ENCODE peak calls at places on chromosomes 7 and 10, in four cellular contexts. One of them, this sample, is unnamed.
A peak's percentile ranks its signal among the peaks of the same experiment; 100 is the strongest.

GRCh38 chr10:70850097-70850496 is 34.3 kb downstream of the SGPL1 start:
- DNase-seq in IMR-90: peak; percentile 29
- DNase-seq in H9: no peak
- DNase-seq in mesendoderm: no peak
- DNase-seq in this sample: no peak

GRCh38 chr10:130455791-130456190 is 319.6 kb downstream of the GLRX3 start:
- DNase-seq in IMR-90: no peak
- DNase-seq in H9: peak; percentile 4
- DNase-seq in mesendoderm: no peak
- DNase-seq in this sample: peak; percentile 14

GRCh38 chr10:90988802-90989201 is 67.9 kb upstream of the ANKRD1 start:
- DNase-seq in IMR-90: no peak
- DNase-seq in H9: no peak
- DNase-seq in mesendoderm: no peak
- DNase-seq in this sample: no peak

GRCh38 chr10:84545651-84546050 is 217.3 kb downstream of the CCSER2 start:
- DNase-seq in IMR-90: no peak
- DNase-seq in H9: no peak
- DNase-seq in mesendoderm: no peak
- DNase-seq in this sample: no peak

GRCh38 chr7:11539853-11540252 is 292.1 kb downstream of the THSD7A start:
- DNase-seq in IMR-90: no peak
- DNase-seq in H9: no peak
- DNase-seq in mesendoderm: no peak
- DNase-seq in this sample: no peak

GRCh38 chr7:72441791-72442190 is 29.7 kb upstream of the CALN1 start:
- DNase-seq in IMR-90: no peak
- DNase-seq in H9: no peak
- DNase-seq in mesendoderm: peak; percentile 35
- DNase-seq in this sample: no peak

GRCh38 chr10:105188737-105189463 is 547.8 kb downstream of the SORCS3 start:
- DNase-seq in IMR-90: no peak
- DNase-seq in H9: no peak
- DNase-seq in mesendoderm: peak; percentile 37
- DNase-seq in this sample: no peak

GRCh38 chr10:80471715-80472233 is 17.7 kb downstream of the TSPAN14 start:
- DNase-seq in IMR-90: no peak
- DNase-seq in H9: no peak
- DNase-seq in mesendoderm: no peak
- DNase-seq in this sample: no peak

GRCh38 chr7:29326872-29327271 is 132.3 kb downstream of the CHN2 start:
- DNase-seq in IMR-90: no peak
- DNase-seq in H9: no peak
- DNase-seq in mesendoderm: no peak
- DNase-seq in this sample: no peak

GRCh38 chr7:158378978-158379377 is 208.6 kb downstream of the PTPRN2 start:
- DNase-seq in IMR-90: no peak
- DNase-seq in H9: no peak
- DNase-seq in mesendoderm: no peak
- DNase-seq in this sample: no peak

GRCh38 chr7:56213574-56213973 is 97.4 kb upstream of the NUPR2 start:
- DNase-seq in IMR-90: no peak
- DNase-seq in H9: no peak
- DNase-seq in mesendoderm: no peak
- DNase-seq in this sample: no peak

GRCh38 chr10:51422311-51423120 is 276.9 kb downstream of the CSTF2T start:
- DNase-seq in IMR-90: peak; percentile 76
- DNase-seq in H9: peak; percentile 55
- DNase-seq in mesendoderm: peak; percentile 63
- DNase-seq in this sample: peak; percentile 7

GRCh38 chr7:150983893-150984368 is 5.8 kb upstream of the KCNH2 start:
- DNase-seq in IMR-90: peak; percentile 31
- DNase-seq in H9: peak; percentile 71
- DNase-seq in mesendoderm: peak; percentile 77
- DNase-seq in this sample: no peak

GRCh38 chr7:28613262-28613661 is 200.9 kb downstream of the CREB5 start:
- DNase-seq in IMR-90: no peak
- DNase-seq in H9: no peak
- DNase-seq in mesendoderm: peak; percentile 72
- DNase-seq in this sample: no peak

GRCh38 chr10:30594077-30594476 is 35.5 kb downstream of the LYZL2 start:
- DNase-seq in IMR-90: no peak
- DNase-seq in H9: no peak
- DNase-seq in mesendoderm: no peak
- DNase-seq in this sample: no peak

GRCh38 chr10:30591249-30591670 is 38.3 kb downstream of the LYZL2 start:
- DNase-seq in IMR-90: peak; percentile 53
- DNase-seq in H9: peak; percentile 52
- DNase-seq in mesendoderm: peak; percentile 69
- DNase-seq in this sample: no peak

GRCh38 chr10:30586828-30587227 is 42.7 kb downstream of the LYZL2 start:
- DNase-seq in IMR-90: no peak
- DNase-seq in H9: no peak
- DNase-seq in mesendoderm: no peak
- DNase-seq in this sample: no peak

GRCh38 chr10:30587522-30588031 is 42.0 kb downstream of the LYZL2 start:
- DNase-seq in IMR-90: no peak
- DNase-seq in H9: peak; percentile 48
- DNase-seq in mesendoderm: peak; percentile 32
- DNase-seq in this sample: peak; percentile 62

GRCh38 chr10:30589441-30589840 is 40.1 kb downstream of the LYZL2 start:
- DNase-seq in IMR-90: no peak
- DNase-seq in H9: no peak
- DNase-seq in mesendoderm: no peak
- DNase-seq in this sample: no peak
- H3K27me3 ChIP-seq in IMR-90: peaks cover 23% of the 10 kb centered on the region
- H3K27me3 ChIP-seq in H9: peaks cover 6% of the 10 kb centered on the region
- H3K27me3 ChIP-seq in mesendoderm: no peaks in the 10 kb centered on the region
- H3K27me3 ChIP-seq in this sample: peaks cover 19% of the 10 kb centered on the region

DNA sequence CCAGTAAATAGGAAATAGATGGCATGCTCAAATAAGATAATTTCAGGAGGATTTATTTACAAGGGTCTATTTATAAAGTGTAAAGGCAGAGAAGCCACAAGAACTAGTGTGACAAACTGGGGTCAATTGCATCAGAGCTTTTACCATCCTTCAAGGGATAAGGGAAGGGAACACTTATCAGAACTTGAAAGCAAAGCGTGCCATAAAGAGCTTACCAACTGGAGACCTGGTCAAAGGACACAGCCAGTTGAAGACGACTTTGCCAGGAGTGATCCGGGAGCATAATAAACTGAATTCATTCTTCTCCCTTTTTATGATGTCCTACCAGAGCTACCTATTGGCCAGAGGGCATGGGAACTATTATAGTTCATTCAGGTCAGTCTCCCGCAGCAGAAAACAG is 3.2 kb upstream of the PPP1R3A start:
- DNase-seq in IMR-90: no peak
- DNase-seq in H9: no peak
- DNase-seq in mesendoderm: no peak
- DNase-seq in this sample: no peak
- H3K56ac ChIP-seq in IMR-90: no peak overlapping the region
- H3K56ac ChIP-seq in H9: no peak overlapping the region
- H3K56ac ChIP-seq in mesendoderm: no peak overlapping the region
- H3K56ac ChIP-seq in this sample: no peak overlapping the region

DNA sequence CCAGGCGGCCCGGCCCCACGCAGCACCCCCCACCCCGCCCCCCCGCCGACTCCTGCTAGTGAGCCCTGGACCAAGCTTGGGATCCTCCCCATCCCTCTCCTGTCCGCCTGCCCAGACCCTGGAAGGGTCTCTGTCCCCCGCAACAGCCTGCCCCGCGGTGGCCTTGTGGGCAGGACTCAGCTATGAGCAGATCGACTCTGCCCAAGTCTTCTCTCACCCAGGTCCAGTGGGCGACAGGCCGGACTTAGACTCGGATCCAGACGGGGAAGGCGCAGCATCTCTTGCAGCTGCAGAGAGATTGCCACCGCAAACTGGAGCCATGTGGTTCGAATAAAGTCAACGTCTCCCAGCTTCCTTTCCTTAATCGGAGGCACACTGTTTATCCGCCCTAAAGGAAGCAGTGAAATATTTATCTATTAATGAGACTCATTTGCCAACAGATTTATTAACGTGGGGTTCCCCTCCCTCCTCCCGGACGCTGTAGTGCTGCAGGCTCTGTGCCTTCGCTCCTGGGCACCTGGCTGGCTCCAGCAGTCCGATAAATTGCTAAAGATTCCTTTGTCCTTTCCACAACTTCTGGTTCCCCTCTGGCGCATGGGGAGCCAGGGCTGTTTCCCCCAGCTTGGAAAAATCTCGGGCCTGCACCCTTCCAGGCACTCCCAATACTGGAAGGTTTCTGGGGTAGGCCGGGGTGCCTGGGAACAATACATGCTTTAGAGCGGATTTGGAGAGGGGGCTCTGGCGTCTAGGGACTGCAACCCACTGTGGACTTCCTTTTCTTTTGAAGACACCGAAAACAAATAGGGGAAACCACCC is 634 bp upstream of the HOXA7 start:
- DNase-seq in IMR-90: no peak
- DNase-seq in H9: peak; percentile 14
- DNase-seq in mesendoderm: no peak
- DNase-seq in this sample: no peak
- H3K27me3 ChIP-seq in IMR-90: peaks cover 2% of the 10 kb centered on the region
- H3K27me3 ChIP-seq in H9: peaks cover 97% of the 10 kb centered on the region
- H3K27me3 ChIP-seq in mesendoderm: peaks cover 92% of the 10 kb centered on the region
- H3K27me3 ChIP-seq in this sample: peaks cover 98% of the 10 kb centered on the region

DNA sequence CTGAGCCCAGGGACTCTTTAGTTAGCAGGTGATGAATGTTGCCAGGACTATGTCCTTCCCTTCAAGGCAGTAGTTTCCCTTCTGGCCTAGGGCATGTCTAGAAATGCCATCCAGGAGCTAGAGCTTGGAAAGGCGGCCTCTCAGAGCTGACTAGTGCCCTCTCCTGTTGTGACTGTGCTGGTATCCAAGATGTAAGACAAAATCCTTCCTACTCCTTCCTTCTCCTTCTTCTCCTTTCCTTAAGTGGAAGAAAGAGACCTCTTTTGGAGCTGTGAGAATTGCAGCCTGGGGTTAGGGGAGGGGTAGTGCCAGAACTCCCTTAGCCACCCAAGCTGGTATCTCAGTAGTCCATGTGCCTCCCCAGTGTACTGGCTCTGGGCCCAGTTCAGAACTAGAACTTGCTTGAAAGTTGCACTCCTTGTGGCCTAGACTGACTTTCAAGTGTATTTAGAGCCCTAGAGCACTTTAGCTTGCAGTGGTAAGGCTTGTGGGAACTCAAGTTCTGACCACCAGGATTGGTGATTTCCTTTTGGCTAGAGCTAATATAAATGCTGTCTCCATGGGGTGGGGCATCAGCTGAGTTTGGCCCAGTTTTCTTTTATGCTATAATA is 118.8 kb downstream of the NPSR1 start:
- DNase-seq in IMR-90: no peak
- DNase-seq in H9: peak; percentile 44
- DNase-seq in mesendoderm: peak; percentile 66
- DNase-seq in this sample: no peak
- H3K56ac ChIP-seq in IMR-90: no peak overlapping the region
- H3K56ac ChIP-seq in H9: no peak overlapping the region
- H3K56ac ChIP-seq in mesendoderm: no peak overlapping the region
- H3K56ac ChIP-seq in this sample: no peak overlapping the region

GRCh38 chr10:48722153-48722861 is 37.6 kb downstream of the WDFY4 start:
- DNase-seq in IMR-90: no peak
- DNase-seq in H9: no peak
- DNase-seq in mesendoderm: no peak
- DNase-seq in this sample: no peak
- H3K27me3 ChIP-seq in IMR-90: peaks cover 10% of the 10 kb centered on the region
- H3K27me3 ChIP-seq in H9: no peaks in the 10 kb centered on the region
- H3K27me3 ChIP-seq in mesendoderm: no peaks in the 10 kb centered on the region
- H3K27me3 ChIP-seq in this sample: no peaks in the 10 kb centered on the region

This sample was measured in H1.